ENCODE peak calls at places on chromosomes 4 and X, in ten cellular contexts. H is AG04449, E is GM12865, T is fibroblast of pulmonary artery, U is spleen, F is tibial nerve, K is ascending aorta, C is upper lobe of left lung, S is OCI-LY7, B is pancreas. X is an unnamed sample.
A peak's percentile ranks its signal among the peaks of the same experiment; 100 is the strongest.

GRCh38 chr4:41077628-41078027 is 136.7 kb downstream of the APBB2 start:
- DNase-seq in H (no peak), E (no peak), T (no peak), U (no peak), F (no peak), K (no peak), C (no peak), S (no peak), B (no peak), X (no peak)

GRCh38 chr4:70992354-70992753 is 1.1 kb upstream of the DCK start:
- DNase-seq in H (no peak), E (peak; percentile 29), T (no peak), U (no peak), F (no peak), K (no peak), C (peak; percentile 65), S (peak; percentile 63), B (no peak), X (no peak)

GRCh38 chr4:13849778-13850177 is 222.3 kb upstream of the BOD1L1 start:
- DNase-seq in H (no peak), E (no peak), T (no peak), U (no peak), F (no peak), K (no peak), C (no peak), S (no peak), B (no peak), X (no peak)

GRCh38 chr4:20305976-20306375 is 54.3 kb downstream of the SLIT2 start:
- DNase-seq in H (no peak), E (no peak), T (peak; percentile 70), U (no peak), F (no peak), K (no peak), C (no peak), S (no peak), B (no peak), X (no peak)

GRCh38 chr4:8740666-8741395 is 130.8 kb downstream of the HMX1 start:
- DNase-seq in H (no peak), E (no peak), T (no peak), U (peak; percentile 71), F (no peak), K (no peak), C (peak; percentile 16), S (no peak), B (no peak), X (no peak)

GRCh38 chr4:154441982-154442381 is 49.6 kb downstream of the DCHS2 start:
- DNase-seq in H (no peak), E (no peak), T (no peak), U (no peak), F (no peak), K (no peak), C (no peak), S (no peak), B (no peak), X (no peak)

GRCh38 chr4:97923096-97923495 is 220.2 kb downstream of the STPG2 start:
- DNase-seq in H (no peak), E (no peak), T (no peak), U (peak; percentile 73), F (no peak), K (no peak), C (no peak), S (no peak), B (no peak), X (no peak)

GRCh38 chrX:19174401-19175025 is 52.2 kb upstream of the ADGRG2 start:
- DNase-seq in H (peak; percentile 4), E (no peak), T (peak; percentile 30), U (no peak), F (peak; percentile 6), K (no peak), C (no peak), S (no peak), B (no peak), X (no peak)

GRCh38 chr4:66688674-66689073 is 856.6 kb downstream of the CENPC start:
- DNase-seq in H (no peak), E (no peak), T (peak; percentile 71), U (no peak), F (no peak), K (no peak), C (no peak), S (peak; percentile 30), B (no peak), X (peak; percentile 9)

GRCh38 chrX:20322887-20323286 is 56.2 kb upstream of the RPS6KA3 start:
- DNase-seq in H (no peak), E (no peak), T (no peak), U (no peak), F (no peak), K (no peak), C (no peak), S (no peak), B (no peak), X (no peak)

GRCh38 chr4:3399277-3400194 is 42.2 kb upstream of the HGFAC start:
- DNase-seq in H (no peak), E (no peak), T (no peak), U (no peak), F (no peak), K (no peak), C (no peak), S (peak; percentile 19), B (no peak), X (no peak)

GRCh38 chrX:103565752-103566151 is 19.6 kb upstream of the TCEAL4 start:
- DNase-seq in H (peak; percentile 24), E (no peak), T (peak; percentile 74), U (no peak), F (no peak), K (no peak), C (no peak), S (no peak), B (no peak), X (no peak)

GRCh38 chr4:51866835-51867234 is 23.9 kb downstream of the DCUN1D4 start:
- DNase-seq in H (no peak), E (no peak), T (no peak), U (no peak), F (no peak), K (no peak), C (no peak), S (no peak), B (no peak), X (no peak)
- TF ChIP-seq CTCF in H (no peak), E (no peak), T (no peak), U (no peak), F (no peak), K (no peak), C (no peak), S (no peak), B (no peak), X (no peak)

GRCh38 chr4:84734037-84734436 is 151.1 kb downstream of the CDS1 start:
- DNase-seq in H (no peak), E (no peak), T (no peak), U (no peak), F (no peak), K (no peak), C (no peak), S (no peak), B (no peak), X (no peak)
- H3K4me3 ChIP-seq in H (no peak overlapping the region), E (no peak overlapping the region), T (no peak overlapping the region), U (no peak overlapping the region), F (no peak overlapping the region), K (no peak overlapping the region), C (no peak overlapping the region), S (no peak overlapping the region), B (no peak overlapping the region), X (no peak overlapping the region)

DNA sequence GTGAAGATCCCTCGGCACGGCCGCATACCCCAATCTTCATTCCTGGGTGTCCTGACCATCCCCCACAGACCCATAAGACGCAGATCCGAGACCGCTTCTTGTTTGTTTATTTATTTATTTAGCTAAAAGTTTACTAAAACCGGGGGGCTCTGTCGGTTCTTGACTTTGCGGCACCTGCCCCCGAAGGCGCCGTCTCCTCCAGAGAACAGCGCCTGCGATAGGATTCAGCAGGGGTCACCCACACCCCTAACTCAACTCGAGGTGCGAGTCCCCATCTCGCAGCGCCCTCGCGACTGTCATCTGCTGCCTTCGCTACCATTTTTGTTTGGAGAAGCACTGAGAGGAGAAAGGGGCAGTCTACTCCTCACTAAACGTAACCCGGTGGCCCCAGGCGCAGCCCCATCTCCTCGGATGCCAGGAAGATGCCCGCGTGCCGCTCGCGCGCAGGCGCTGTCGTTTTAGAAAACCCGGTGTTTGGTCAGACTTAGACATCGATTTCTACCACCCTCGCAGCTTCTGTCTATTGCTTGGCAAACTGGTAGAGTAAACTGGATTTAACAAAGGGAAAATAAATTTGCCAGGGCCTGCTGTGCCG is 18.9 kb upstream of the GPR101 start:
- DNase-seq in H (no peak), E (no peak), T (no peak), U (peak; percentile 75), F (no peak), K (no peak), C (no peak), S (no peak), B (no peak), X (no peak)
- TF ChIP-seq CTCF in H (no peak), E (no peak), T (no peak), U (peak; percentile 7), F (no peak), K (no peak), C (no peak), S (peak; percentile 38), B (no peak), X (no peak)

DNA sequence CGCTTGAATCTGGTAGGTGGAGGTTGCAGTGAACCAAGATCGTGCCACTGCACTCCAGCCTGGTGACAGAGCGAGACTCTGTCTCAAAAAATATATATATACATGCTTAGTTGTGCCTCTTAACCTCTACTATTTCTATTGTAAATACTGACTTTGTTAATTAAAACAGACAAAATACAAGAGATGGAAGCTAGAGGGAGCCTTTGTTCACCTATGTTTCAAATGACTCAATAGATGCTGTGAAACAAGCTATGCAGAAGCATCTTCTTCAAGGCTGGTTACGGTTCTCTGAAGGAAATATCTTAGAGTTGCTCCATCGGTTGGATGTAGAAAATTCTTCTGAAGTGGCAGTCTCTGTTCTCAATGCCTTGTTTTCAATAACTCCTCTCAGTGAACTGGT is 6.2 kb downstream of the NCAPG start:
- DNase-seq in H (peak; percentile 47), E (peak; percentile 62), T (peak; percentile 89), U (no peak), F (no peak), K (no peak), C (no peak), S (peak; percentile 46), B (no peak), X (no peak)
- H3K4me3 ChIP-seq in H (no peak overlapping the region), E (no peak overlapping the region), T (no peak overlapping the region), U (no peak overlapping the region), F (no peak overlapping the region), K (no peak overlapping the region), C (no peak overlapping the region), S (no peak overlapping the region), B (no peak overlapping the region), X (no peak overlapping the region)

DNA sequence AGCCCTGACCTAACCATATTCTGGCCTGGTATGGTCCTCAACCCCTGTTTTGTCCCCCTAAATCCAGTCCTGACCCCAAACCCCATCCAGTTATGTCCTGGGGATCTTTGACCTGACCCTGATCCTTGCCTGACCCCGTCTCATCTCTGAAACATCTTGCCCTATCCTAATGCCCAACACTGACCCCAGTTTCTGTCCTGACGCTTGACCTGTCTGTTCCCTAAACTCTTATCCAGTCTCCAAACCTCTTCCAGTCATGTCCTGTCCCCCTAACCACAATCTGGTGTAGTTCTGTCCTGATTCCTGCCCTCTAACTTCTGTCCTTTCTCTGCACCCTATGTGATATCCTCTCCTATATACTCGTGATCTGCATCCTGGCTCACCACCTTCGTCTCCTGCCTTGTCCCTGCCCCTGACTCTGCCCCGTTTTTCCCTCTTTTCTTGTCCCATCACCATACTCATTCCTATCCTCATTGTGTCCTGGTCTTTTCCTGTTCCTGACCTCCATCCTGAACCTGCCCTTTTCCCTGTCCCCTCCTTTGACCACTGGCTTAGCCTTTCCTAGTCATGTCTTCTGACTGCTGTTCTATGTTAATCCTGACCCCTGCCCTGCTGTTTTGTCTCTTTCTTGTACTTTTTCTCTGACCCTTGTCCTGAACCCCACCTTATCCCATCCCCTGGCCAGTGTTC is 4.6 kb upstream of the CCDC120 start:
- DNase-seq in H (no peak), E (no peak), T (no peak), U (no peak), F (no peak), K (no peak), C (no peak), S (no peak), B (no peak), X (no peak)
- TF ChIP-seq CTCF in H (no peak), E (no peak), T (no peak), U (no peak), F (no peak), K (no peak), C (no peak), S (no peak), B (no peak), X (no peak)